ENCODE peak calls at places on chromosomes 5 and 9, in five cellular contexts. A is ovary, K is heart left ventricle, O is uterus, W is A549. Z is an unnamed sample.

GRCh38 chr9:124478014-124478753 is 27.9 kb downstream of the ADGRD2 start:
- DNase-seq in A (no peak), K (no peak), O (no peak), W (no peak), Z (no peak)

GRCh38 chr5:150412319-150413175 is at the start of gene CD74:
- DNase-seq in A (peak; percentile 80), K (peak; percentile 83), O (peak; percentile 88), W (no peak), Z (peak; percentile 91)

GRCh38 chr9:19516348-19516747 is 107.5 kb downstream of the ACER2 start:
- DNase-seq in A (no peak), K (no peak), O (no peak), W (no peak), Z (no peak)

GRCh38 chr9:89179920-89180667 is 1.5 kb upstream of the SHC3 start:
- DNase-seq in A (peak; percentile 48), K (peak; percentile 91), O (peak; percentile 89), W (peak; percentile 88), Z (peak; percentile 86)

GRCh38 chr5:111618644-111619271 is 106.4 kb upstream of the STARD4 start:
- DNase-seq in A (no peak), K (no peak), O (no peak), W (no peak), Z (no peak)

GRCh38 chr5:173753307-173754168 is 134.6 kb upstream of the CPEB4 start:
- DNase-seq in A (no peak), K (peak; percentile 72), O (no peak), W (no peak), Z (no peak)

GRCh38 chr9:81822967-81823366 is 105.3 kb upstream of the SPATA31D4 start:
- DNase-seq in A (no peak), K (no peak), O (no peak), W (no peak), Z (no peak)

GRCh38 chr9:72462340-72462739 is 59.1 kb upstream of the TMC1 start:
- DNase-seq in A (no peak), K (no peak), O (no peak), W (no peak), Z (no peak)

GRCh38 chr5:5089895-5090649 is 50.1 kb upstream of the ADAMTS16 start:
- DNase-seq in A (no peak), K (no peak), O (no peak), W (no peak), Z (no peak)

GRCh38 chr5:68265347-68265746 is 49.8 kb downstream of the PIK3R1 start:
- DNase-seq in A (no peak), K (no peak), O (no peak), W (no peak), Z (no peak)

GRCh38 chr9:107423540-107423939 is 66.0 kb downstream of the KLF4 start:
- DNase-seq in A (no peak), K (no peak), O (no peak), W (no peak), Z (no peak)

GRCh38 chr9:17688834-17689233 is 110.0 kb downstream of the SH3GL2 start:
- DNase-seq in A (no peak), K (no peak), O (no peak), W (no peak), Z (no peak)

GRCh38 chr9:137123459-137123819 is 8.9 kb upstream of the DPP7 start:
- DNase-seq in A (no peak), K (no peak), O (no peak), W (no peak), Z (no peak)

GRCh38 chr9:131856105-131856504 is 116.2 kb upstream of the RAPGEF1 start:
- DNase-seq in A (no peak), K (no peak), O (no peak), W (peak; percentile 56), Z (no peak)

GRCh38 chr5:178152491-178153444 is 917 bp downstream of the NHP2 start:
- DNase-seq in A (no peak), K (no peak), O (no peak), W (no peak), Z (no peak)

GRCh38 chr9:114549677-114550330 is 37.8 kb upstream of the ATP6V1G1 start:
- DNase-seq in A (no peak), K (no peak), O (no peak), W (no peak), Z (no peak)

GRCh38 chr5:140481758-140482157 is 65.7 kb upstream of the EIF4EBP3 start:
- DNase-seq in A (no peak), K (no peak), O (no peak), W (no peak), Z (no peak)

GRCh38 chr5:178326054-178326715 is 93.6 kb upstream of the PHYKPL start:
- DNase-seq in A (no peak), K (peak; percentile 22), O (no peak), W (no peak), Z (peak; percentile 67)

GRCh38 chr9:875119-875962 is 33.8 kb downstream of the DMRT1 start:
- DNase-seq in A (no peak), K (no peak), O (no peak), W (no peak), Z (no peak)

GRCh38 chr5:10507575-10508024 is 56.3 kb upstream of the ANKRD33B start:
- DNase-seq in A (no peak), K (no peak), O (peak; percentile 63), W (peak; percentile 79), Z (no peak)

GRCh38 chr5:9063615-9064245 is 482.1 kb downstream of the SEMA5A start:
- DNase-seq in A (no peak), K (no peak), O (no peak), W (no peak), Z (no peak)

GRCh38 chr9:106035810-106036209 is 341.5 kb downstream of the TMEM38B start:
- DNase-seq in A (no peak), K (no peak), O (no peak), W (no peak), Z (no peak)

GRCh38 chr5:169071-169727 is 22.1 kb upstream of the LRRC14B start:
- DNase-seq in A (peak; percentile 90), K (peak; percentile 84), O (peak; percentile 60), W (no peak), Z (no peak)

GRCh38 chr5:150751096-150751891 is 7.5 kb downstream of the DCTN4 start:
- DNase-seq in A (no peak), K (no peak), O (no peak), W (no peak), Z (no peak)

GRCh38 chr9:123368023-123368422 is 12.0 kb downstream of the CRB2 start:
- DNase-seq in A (no peak), K (no peak), O (no peak), W (no peak), Z (peak; percentile 37)

GRCh38 chr9:119366909-119367690 is 2.1 kb downstream of the BRINP1 start:
- DNase-seq in A (no peak), K (no peak), O (no peak), W (no peak), Z (no peak)

GRCh38 chr5:83434929-83435328 is 36.6 kb upstream of the VCAN start:
- DNase-seq in A (no peak), K (no peak), O (no peak), W (no peak), Z (no peak)

GRCh38 chr9:127809562-127810377 is 7.1 kb downstream of the FPGS start:
- DNase-seq in A (peak; percentile 74), K (no peak), O (no peak), W (no peak), Z (no peak)

GRCh38 chr5:73218552-73219171 is 45.7 kb downstream of the TMEM174 start:
- DNase-seq in A (no peak), K (no peak), O (no peak), W (peak; percentile 44), Z (no peak)

GRCh38 chr9:114953917-114954316 is 23.5 kb upstream of the TNFSF8 start:
- DNase-seq in A (no peak), K (no peak), O (peak; percentile 16), W (no peak), Z (peak; percentile 14)

DNA sequence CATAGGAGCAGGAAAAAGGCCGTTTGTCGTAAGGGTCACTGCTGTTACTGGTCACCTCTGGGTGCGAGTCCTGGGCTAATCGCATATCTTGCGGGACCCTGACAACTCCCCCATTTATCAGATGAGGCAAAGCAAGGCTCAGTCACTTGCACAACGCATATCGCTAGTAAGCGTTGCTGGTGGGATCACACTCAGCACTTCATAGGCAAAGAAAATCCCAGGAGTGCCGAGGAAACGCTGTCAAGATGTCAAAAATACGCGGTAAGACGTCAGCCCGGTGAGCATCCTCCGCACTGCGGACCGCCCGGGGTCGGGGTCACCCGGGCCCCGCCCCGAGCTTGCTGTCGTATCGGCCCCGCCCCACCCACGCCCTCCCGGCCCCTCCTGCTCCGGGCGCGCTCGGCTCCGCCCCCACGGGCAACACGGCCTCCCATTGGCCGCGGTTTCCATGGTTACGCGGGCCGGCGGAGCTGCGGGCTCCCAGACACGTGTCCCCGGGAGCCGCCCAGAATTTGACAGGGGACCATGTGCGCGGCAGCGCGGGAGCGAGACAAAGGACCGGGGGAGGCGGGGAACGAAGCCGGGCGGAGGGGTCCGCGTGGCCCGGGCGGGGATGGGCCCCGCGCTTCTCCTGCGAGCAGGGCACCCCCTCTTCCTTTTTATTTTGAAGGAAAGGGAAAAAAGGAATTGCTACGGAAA is 80.2 kb upstream of the IER5L start:
- DNase-seq in A (peak; percentile 98), K (peak; percentile 95), O (peak; percentile 93), W (peak; percentile 98), Z (peak; percentile 96)
- H3K4me3 ChIP-seq in A (peak overlapping the region; percentile 31), K (peak overlapping the region; percentile 41), O (peak overlapping the region; percentile 25), W (peak overlapping the region; percentile 44), Z (peak overlapping the region; percentile 24)

DNA sequence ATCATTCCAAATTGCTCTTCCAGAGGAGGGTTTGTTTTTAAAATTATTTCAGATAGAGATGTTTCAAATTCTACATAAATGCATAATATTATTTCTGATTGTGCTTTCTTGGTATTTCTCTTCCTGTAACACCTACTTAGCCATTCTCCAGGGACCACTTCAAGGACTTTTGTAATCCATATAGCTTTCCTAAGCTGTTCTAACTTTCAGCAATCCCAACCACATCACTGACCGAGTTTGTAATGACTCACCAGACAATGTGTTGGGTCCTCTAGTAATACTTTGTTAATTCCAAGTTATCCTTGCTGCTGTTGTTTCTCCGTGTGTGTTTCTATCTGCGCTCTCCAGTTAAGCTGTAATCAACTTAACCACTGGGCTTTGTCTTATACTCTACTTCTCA is 143.6 kb upstream of the CCDC152 start:
- DNase-seq in A (no peak), K (no peak), O (no peak), W (no peak), Z (no peak)
- TF ChIP-seq POLR2A in A (no peak), K (no peak), O (no peak), W (no peak), Z (no peak)

DNA sequence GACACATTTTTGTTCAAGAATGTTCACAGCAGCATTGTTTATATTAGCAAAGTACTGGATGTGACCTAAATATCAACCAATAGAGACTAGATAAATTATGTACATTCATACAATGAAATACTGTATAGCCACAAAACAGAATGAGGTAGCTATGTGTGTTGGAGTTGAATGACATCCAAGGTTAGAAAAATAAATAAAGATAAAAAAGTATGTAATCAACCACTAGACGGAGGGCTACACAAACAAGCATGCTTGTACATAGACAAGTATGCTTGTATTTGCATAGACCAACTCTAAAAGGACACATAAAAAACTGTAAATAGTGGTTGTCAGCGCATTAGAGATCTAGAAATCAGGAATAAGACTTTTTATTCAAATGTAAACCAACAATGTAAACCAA is 3.0 kb downstream of the FEM1C start:
- DNase-seq in A (no peak), K (no peak), O (no peak), W (no peak), Z (no peak)
- H3K27ac ChIP-seq in A (no peak overlapping the region), K (peak overlapping the region; percentile 96), O (no peak overlapping the region), W (no peak overlapping the region), Z (no peak overlapping the region)

DNA sequence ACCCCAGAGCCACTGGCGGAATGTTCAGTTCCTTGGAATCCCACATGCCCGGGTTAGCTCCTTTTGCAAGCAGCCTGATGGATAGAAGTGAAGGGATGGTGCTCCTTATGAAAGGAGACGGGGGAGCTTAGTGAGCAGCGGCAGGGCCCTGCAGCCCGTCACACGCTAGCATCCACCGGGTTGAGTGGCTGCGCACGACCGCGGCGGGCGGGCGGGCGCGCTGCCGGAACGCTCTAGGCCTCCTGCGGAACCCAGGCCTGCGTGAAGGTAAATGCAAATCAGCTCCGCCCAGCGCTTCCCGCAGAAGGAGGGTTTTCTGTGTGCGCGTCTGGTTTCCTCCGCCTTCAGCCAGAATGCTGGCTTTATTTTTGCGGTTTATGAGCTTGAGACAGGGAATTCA is 19.8 kb downstream of the IL12B start:
- DNase-seq in A (no peak), K (no peak), O (no peak), W (no peak), Z (no peak)
- H3K4me3 ChIP-seq in A (no peak overlapping the region), K (no peak overlapping the region), O (no peak overlapping the region), W (no peak overlapping the region), Z (peak overlapping the region; percentile 20)